ENCODE peak calls at places on chromosomes 16 and 17, in seven cellular contexts. B is tibial nerve, L is SK-N-SH, Q is stomach, J is A549, U is H1, M is ovary. G is an unnamed sample.
A peak's percentile ranks its signal among the peaks of the same experiment; 100 is the strongest.

GRCh38 chr17:45218895-45219661 is 2.6 kb upstream of the FMNL1 start:
- DNase-seq in B (peak; percentile 99), L (peak; percentile 86), Q (peak; percentile 92), J (peak; percentile 85), U (peak; percentile 99), M (peak; percentile 69), G (no peak)

GRCh38 chr17:13420294-13421277 is 181.1 kb downstream of the HS3ST3A1 start:
- DNase-seq in B (no peak), L (no peak), Q (no peak), J (no peak), U (no peak), M (no peak), G (peak; percentile 28)

GRCh38 chr17:71430281-71430680 is 690.5 kb upstream of the SOX9 start:
- DNase-seq in B (no peak), L (no peak), Q (no peak), J (no peak), U (no peak), M (no peak), G (no peak)

GRCh38 chr17:77465358-77466041 is 324.7 kb downstream of the SEC14L1 start:
- DNase-seq in B (peak; percentile 45), L (no peak), Q (peak; percentile 62), J (no peak), U (peak; percentile 63), M (no peak), G (peak; percentile 65)

GRCh38 chr17:15181816-15182215 is 83.3 kb downstream of the PMP22 start:
- DNase-seq in B (no peak), L (no peak), Q (no peak), J (no peak), U (no peak), M (no peak), G (no peak)

GRCh38 chr17:16377804-16378400 is 3.0 kb upstream of the UBB start:
- DNase-seq in B (no peak), L (no peak), Q (no peak), J (peak; percentile 56), U (no peak), M (no peak), G (no peak)

GRCh38 chr17:76968707-76969597 is 100.7 kb downstream of the MGAT5B start:
- DNase-seq in B (no peak), L (peak; percentile 84), Q (peak; percentile 60), J (no peak), U (peak; percentile 92), M (no peak), G (peak; percentile 35)

GRCh38 chr17:79272666-79273219 is 198.1 kb downstream of the ENGASE start:
- DNase-seq in B (no peak), L (peak; percentile 85), Q (no peak), J (peak; percentile 71), U (no peak), M (no peak), G (no peak)

GRCh38 chr17:52383493-52384100 is 225.1 kb upstream of the CA10 start:
- DNase-seq in B (peak; percentile 54), L (peak; percentile 55), Q (peak; percentile 71), J (peak; percentile 13), U (peak; percentile 69), M (no peak), G (peak; percentile 38)

GRCh38 chr17:14774774-14775173 is 473.9 kb downstream of the HS3ST3B1 start:
- DNase-seq in B (no peak), L (no peak), Q (no peak), J (no peak), U (no peak), M (no peak), G (no peak)

GRCh38 chr16:23385441-23385840 is 67.5 kb downstream of the COG7 start:
- DNase-seq in B (no peak), L (no peak), Q (no peak), J (no peak), U (no peak), M (no peak), G (no peak)

GRCh38 chr17:73278465-73279453 is 17.1 kb upstream of the CPSF4L start:
- DNase-seq in B (peak; percentile 78), L (peak; percentile 76), Q (peak; percentile 51), J (no peak), U (no peak), M (peak; percentile 83), G (no peak)

GRCh38 chr16:74623214-74623842 is 16.4 kb upstream of the GLG1 start:
- DNase-seq in B (peak; percentile 6), L (peak; percentile 47), Q (peak; percentile 7), J (peak; percentile 57), U (no peak), M (no peak), G (no peak)

GRCh38 chr17:935485-935884 is 44.1 kb downstream of the NXN start:
- DNase-seq in B (no peak), L (no peak), Q (no peak), J (no peak), U (no peak), M (no peak), G (no peak)
- H3K4me1 ChIP-seq in B (no peaks in the 10 kb centered on the region), L (peaks cover 6% of the 10 kb centered on the region), Q (peaks cover 17% of the 10 kb centered on the region), J (peaks cover 49% of the 10 kb centered on the region), U (peaks cover 6% of the 10 kb centered on the region), M (peaks cover 7% of the 10 kb centered on the region), G (peaks cover 19% of the 10 kb centered on the region)

DNA sequence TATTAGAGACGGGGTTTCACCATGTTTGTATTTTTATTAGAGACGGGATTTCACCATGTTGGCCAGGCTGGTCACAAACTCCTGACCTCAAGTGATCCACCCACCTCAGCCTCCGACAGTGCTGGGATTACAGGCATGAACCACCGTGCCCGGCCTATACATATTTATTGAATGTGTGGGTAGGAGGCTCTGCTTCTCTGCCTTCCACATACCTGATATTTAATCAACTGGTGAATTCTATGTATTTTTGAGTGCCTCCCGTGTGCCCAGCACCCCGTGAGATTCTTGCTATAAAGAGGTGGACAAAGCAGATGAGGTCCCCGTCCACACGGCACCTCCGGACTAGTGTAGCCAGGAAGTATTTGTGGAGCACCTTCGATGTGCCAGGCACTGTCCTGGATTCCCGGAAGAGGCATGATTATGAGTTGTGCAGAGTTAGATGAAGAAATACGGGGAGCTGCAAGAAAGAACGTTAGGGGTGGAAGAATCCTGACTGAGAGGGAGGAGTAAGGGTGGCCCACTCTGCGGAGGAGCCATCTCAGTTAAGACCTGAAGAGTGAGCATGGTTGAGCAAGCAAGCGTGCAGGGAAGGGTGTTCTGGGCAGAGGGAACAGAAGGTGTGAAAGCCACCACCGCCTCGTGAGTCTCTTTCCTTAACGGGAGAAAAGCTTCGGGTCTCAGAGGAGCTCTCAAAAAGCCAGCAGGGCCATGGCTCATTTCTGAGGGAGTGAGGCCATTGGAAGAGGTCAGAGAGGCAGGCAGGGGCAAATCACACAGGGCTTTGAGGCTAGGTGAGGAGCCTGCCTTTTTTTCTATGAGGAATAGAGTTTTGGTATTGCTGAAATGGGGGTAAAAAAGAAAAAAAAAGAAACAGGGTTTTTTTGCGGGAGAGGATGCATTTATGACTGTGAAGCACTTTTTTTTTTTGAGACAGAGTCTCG is 21.2 kb downstream of the CRISPLD2 start:
- DNase-seq in B (no peak), L (peak; percentile 7), Q (no peak), J (no peak), U (no peak), M (no peak), G (no peak)
- TF ChIP-seq EP300 in B (peak; percentile 22), L (no peak), Q (no peak), J (no peak), U (no peak), M (no peak), G (no peak)

GRCh38 chr17:8096541-8096940 is 9.0 kb upstream of the ALOX12B start:
- DNase-seq in B (no peak), L (no peak), Q (no peak), J (no peak), U (no peak), M (no peak), G (no peak)

GRCh38 chr17:8103549-8103948 is 14.8 kb downstream of the ALOXE3 start:
- DNase-seq in B (no peak), L (no peak), Q (peak; percentile 61), J (no peak), U (no peak), M (no peak), G (no peak)

GRCh38 chr17:8101721-8102120 is 14.2 kb upstream of the ALOX12B start:
- DNase-seq in B (no peak), L (no peak), Q (no peak), J (no peak), U (no peak), M (no peak), G (no peak)

GRCh38 chr17:8100763-8101162 is 13.2 kb upstream of the ALOX12B start:
- DNase-seq in B (no peak), L (no peak), Q (no peak), J (no peak), U (no peak), M (no peak), G (no peak)

DNA sequence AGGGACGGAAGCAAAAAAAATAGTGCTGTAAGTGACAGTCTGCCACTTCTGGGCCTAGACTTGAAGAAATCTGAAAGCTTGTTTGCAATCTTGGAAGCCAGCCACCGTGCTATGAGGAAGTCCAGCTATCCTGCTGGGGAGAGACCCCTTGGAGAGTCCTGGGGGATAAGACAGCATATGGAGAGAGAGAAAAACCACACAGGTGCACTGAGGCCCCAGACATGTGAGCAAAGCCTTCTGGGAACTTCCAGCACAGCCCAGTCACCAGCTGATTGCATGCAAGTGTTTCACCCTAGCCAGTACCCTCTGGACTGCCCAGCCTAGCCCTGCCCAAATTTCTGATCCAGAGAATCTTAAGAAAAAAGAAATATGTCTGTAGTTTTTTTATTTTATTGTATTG is 12.6 kb upstream of the ALOX12B start:
- DNase-seq in B (no peak), L (no peak), Q (no peak), J (no peak), U (no peak), M (no peak), G (no peak)
- H3K4me3 ChIP-seq in B (no peak overlapping the region), L (no peak overlapping the region), Q (no peak overlapping the region), J (no peak overlapping the region), U (no peak overlapping the region), M (no peak overlapping the region), G (no peak overlapping the region)

GRCh38 chr17:2083613-2084128 is 28.8 kb downstream of the HIC1 start:
- DNase-seq in B (no peak), L (no peak), Q (no peak), J (no peak), U (no peak), M (peak; percentile 43), G (no peak)

GRCh38 chr17:2085648-2085949 is 30.7 kb downstream of the HIC1 start:
- DNase-seq in B (peak; percentile 73), L (no peak), Q (no peak), J (no peak), U (no peak), M (peak; percentile 54), G (no peak)

GRCh38 chr17:2082003-2082862 is 27.3 kb downstream of the HIC1 start:
- DNase-seq in B (no peak), L (peak; percentile 74), Q (no peak), J (no peak), U (no peak), M (no peak), G (no peak)

GRCh38 chr17:2084766-2085647 is 30.1 kb downstream of the HIC1 start:
- DNase-seq in B (peak; percentile 86), L (peak; percentile 73), Q (no peak), J (no peak), U (no peak), M (peak; percentile 81), G (no peak)

DNA sequence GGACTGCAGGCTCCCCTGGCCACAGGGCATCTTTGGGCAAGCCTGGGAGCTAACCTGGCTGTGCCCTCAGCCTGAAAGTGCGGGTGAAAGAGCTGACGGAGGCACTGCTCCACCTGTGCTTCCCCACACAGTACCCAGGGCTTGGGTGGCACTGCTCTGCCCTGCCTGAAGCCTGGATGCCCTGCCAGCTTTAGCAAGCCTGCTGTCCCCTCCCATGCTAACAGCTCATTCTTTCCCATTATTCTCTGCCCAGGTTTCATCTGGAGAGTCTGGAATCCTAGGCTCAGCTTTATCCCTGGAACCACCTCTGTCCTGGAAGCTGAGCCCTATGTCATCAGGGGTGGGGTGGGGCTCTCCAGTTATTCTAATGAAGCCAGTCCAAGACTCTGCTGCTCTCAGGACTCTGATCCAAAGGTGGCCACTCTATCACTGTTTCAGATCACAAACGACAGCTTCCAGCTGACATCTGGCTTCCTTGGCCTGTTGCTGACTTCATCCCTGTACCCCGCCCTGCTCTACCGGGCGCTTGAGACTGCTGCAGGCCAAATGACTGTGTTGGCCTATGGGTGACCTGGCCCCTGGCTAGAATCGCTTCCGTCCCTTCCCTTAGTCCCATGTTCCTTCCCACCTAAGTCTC is 29.3 kb downstream of the HIC1 start:
- DNase-seq in B (peak; percentile 72), L (peak; percentile 61), Q (no peak), J (no peak), U (no peak), M (no peak), G (peak; percentile 36)
- H3K4me1 ChIP-seq in B (peaks cover 66% of the 10 kb centered on the region), L (peaks cover 24% of the 10 kb centered on the region), Q (peaks cover 52% of the 10 kb centered on the region), J (peaks cover 27% of the 10 kb centered on the region), U (no peaks in the 10 kb centered on the region), M (peaks cover 27% of the 10 kb centered on the region), G (peaks cover 57% of the 10 kb centered on the region)